ENCODE peak calls at places on chromosomes 13 and 19, in five cellular contexts. I, G, N, Z and A are unnamed samples.

GRCh38 chr19:38309615-38310278 is 5.7 kb downstream of the C19orf33 start:
- DNase-seq in I (no peak), G (no peak), N (no peak), Z (no peak), A (no peak)

GRCh38 chr13:109595466-109595865 is 190.9 kb downstream of the IRS2 start:
- DNase-seq in I (no peak), G (no peak), N (no peak), Z (no peak), A (no peak)

GRCh38 chr19:19171821-19172532 is 1.9 kb upstream of the MEF2B start:
- DNase-seq in I (no peak), G (no peak), N (no peak), Z (no peak), A (peak; percentile 76)

GRCh38 chr13:46402178-46402577 is 15.1 kb upstream of the RUBCNL start:
- DNase-seq in I (no peak), G (no peak), N (no peak), Z (no peak), A (no peak)

GRCh38 chr13:104641309-104641708 is 1575.1 kb upstream of the SLC10A2 start:
- DNase-seq in I (no peak), G (peak; percentile 72), N (no peak), Z (no peak), A (no peak)

GRCh38 chr13:74847966-74848365 is 634.0 kb downstream of the TBC1D4 start:
- DNase-seq in I (no peak), G (no peak), N (no peak), Z (no peak), A (no peak)

GRCh38 chr13:26465514-26465913 is 92.0 kb upstream of the WASF3 start:
- DNase-seq in I (peak; percentile 80), G (no peak), N (no peak), Z (no peak), A (no peak)

GRCh38 chr13:34967851-34968562 is 25.9 kb downstream of the NBEA start:
- DNase-seq in I (no peak), G (no peak), N (no peak), Z (no peak), A (no peak)

GRCh38 chr13:106104281-106104901 is 431.1 kb downstream of the EFNB2 start:
- DNase-seq in I (no peak), G (no peak), N (no peak), Z (no peak), A (no peak)

GRCh38 chr13:108943842-108944241 is 314.4 kb downstream of the MYO16 start:
- DNase-seq in I (no peak), G (no peak), N (no peak), Z (no peak), A (no peak)

DNA sequence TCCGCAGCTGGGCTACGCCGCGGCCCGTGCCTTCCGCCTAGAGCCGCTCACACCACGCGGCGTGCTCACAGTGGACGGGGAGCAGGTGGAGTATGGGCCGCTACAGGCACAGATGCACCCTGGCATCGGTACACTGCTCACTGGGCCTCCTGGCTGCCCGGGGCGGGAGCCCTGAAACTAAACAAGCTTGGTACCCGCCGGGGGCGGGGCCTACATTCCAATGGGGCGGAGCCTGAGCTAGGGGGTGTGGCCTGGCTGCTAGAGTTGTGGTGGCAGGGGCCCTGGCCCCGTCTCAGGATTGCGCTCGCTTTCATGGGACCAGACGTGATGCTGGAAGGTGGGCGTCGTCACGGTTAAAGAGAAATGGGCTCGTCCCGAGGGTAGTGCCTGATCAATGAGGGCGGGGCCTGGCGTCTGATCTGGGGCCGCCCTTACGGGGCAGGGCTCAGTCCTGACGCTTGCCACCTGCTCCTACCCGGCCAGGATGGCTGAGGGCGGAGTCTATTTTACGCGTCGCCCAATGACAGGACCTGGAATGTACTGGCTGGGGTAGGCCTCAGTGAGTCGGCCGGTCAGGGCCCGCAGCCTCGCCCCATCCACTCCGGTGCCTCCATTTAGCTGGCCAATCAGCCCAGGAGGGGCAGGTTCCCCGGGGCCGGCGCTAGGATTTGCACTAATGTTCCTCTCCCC is 7.4 kb downstream of the DBP start:
- DNase-seq in I (peak; percentile 75), G (peak; percentile 93), N (no peak), Z (peak; percentile 60), A (peak; percentile 88)
- TF ChIP-seq POLR2A in I (no peak), G (no peak), N (peak; percentile 8), Z (no peak), A (no peak)

GRCh38 chr13:80038371-80038770 is 302.6 kb downstream of the SPRY2 start:
- DNase-seq in I (no peak), G (no peak), N (no peak), Z (no peak), A (no peak)

GRCh38 chr13:80037505-80037888 is 303.4 kb downstream of the SPRY2 start:
- DNase-seq in I (no peak), G (no peak), N (no peak), Z (no peak), A (no peak)

GRCh38 chr13:80040977-80041310 is 300.0 kb downstream of the SPRY2 start:
- DNase-seq in I (no peak), G (no peak), N (no peak), Z (no peak), A (no peak)

GRCh38 chr13:80039000-80039399 is 301.9 kb downstream of the SPRY2 start:
- DNase-seq in I (no peak), G (no peak), N (no peak), Z (no peak), A (no peak)

GRCh38 chr13:80040219-80040976 is 300.5 kb downstream of the SPRY2 start:
- DNase-seq in I (no peak), G (no peak), N (no peak), Z (no peak), A (no peak)
- TF ChIP-seq POLR2A in I (no peak), G (no peak), N (no peak), Z (no peak), A (no peak)

GRCh38 chr19:30167206-30167903 is 204.8 kb upstream of the ZNF536 start:
- DNase-seq in I (no peak), G (no peak), N (no peak), Z (no peak), A (no peak)

GRCh38 chr19:30163663-30164062 is 208.5 kb upstream of the ZNF536 start:
- DNase-seq in I (peak; percentile 47), G (no peak), N (no peak), Z (no peak), A (no peak)

GRCh38 chr19:30167976-30168635 is 204.1 kb upstream of the ZNF536 start:
- DNase-seq in I (no peak), G (no peak), N (no peak), Z (no peak), A (no peak)

GRCh38 chr19:30162718-30163117 is 209.5 kb upstream of the ZNF536 start:
- DNase-seq in I (no peak), G (no peak), N (no peak), Z (no peak), A (no peak)

GRCh38 chr19:30165228-30165813 is 206.9 kb upstream of the ZNF536 start:
- DNase-seq in I (no peak), G (no peak), N (no peak), Z (no peak), A (no peak)
- TF ChIP-seq POLR2A in I (no peak), G (no peak), N (no peak), Z (no peak), A (no peak)

DNA sequence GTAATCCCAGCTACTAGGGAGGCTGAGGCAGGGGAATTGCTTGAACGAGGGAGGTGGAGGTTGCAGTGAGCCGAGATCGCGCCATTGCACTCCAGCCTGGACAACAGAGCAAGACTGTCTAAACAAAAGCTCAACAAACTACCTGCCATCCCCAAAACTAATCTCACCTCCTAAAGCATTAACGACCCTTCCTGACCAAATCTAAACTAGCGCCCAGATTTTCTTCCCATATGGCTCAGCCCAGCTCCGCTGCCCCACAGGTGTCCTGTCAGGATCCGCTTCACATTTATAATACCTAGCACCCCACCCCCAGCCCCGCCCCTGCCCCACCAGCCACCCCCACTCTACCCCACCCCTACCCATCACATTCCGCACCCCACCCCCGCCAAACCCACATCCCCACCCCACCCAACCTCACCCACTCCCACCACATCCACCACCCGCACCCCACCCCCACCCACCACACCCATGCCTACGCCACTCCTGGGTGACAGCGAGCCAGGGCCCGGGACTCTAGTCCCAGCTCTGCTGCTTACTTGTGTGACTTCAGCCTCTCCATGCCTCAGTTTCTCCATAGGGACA is 599 bp downstream of the C19orf12 start:
- DNase-seq in I (no peak), G (peak; percentile 42), N (no peak), Z (no peak), A (peak; percentile 39)
- TF ChIP-seq POLR2A in I (no peak), G (no peak), N (no peak), Z (no peak), A (no peak)

GRCh38 chr19:56080669-56081401 is 40.3 kb downstream of the ZNF787 start:
- DNase-seq in I (peak; percentile 82), G (peak; percentile 88), N (peak; percentile 57), Z (peak; percentile 45), A (peak; percentile 88)
- TF ChIP-seq POLR2A in I (no peak), G (no peak), N (no peak), Z (no peak), A (no peak)

GRCh38 chr19:39970674-39971379 is at the start of gene PSMC4:
- DNase-seq in I (peak; percentile 99), G (peak; percentile 98), N (peak; percentile 93), Z (peak; percentile 96), A (peak; percentile 99)
- TF ChIP-seq POLR2A in I (peak; percentile 42), G (peak; percentile 61), N (peak; percentile 87), Z (peak; percentile 88), A (peak; percentile 92)

DNA sequence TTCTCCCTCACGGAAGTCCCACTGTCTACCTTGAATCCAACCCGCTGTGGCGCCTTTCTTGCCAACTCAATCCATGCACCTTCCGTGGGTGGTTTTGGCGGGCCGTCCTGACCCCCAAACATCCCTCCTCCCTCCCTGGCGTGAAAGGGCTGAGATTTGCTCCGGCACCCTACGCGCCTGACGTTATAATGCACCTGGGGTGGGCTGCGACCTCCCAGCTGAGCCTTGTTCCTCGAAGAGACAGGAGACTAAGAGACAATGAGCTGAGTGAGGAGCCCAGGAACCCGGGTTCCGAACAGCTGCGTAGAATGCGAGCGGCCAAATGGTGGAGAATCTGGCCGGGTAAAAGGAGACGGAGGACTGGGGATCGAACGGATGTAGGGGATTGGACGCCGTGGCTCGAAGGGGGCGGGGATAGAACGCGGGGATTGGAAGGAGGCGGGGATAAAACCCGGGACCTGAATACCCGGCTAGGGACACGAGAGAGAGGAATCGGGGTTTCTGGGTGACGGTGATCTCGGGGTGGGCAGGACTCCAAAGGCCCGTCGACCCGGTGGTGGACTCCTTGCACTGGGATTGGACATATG is at the start of gene CPT1C:
- DNase-seq in I (peak; percentile 83), G (peak; percentile 81), N (peak; percentile 47), Z (peak; percentile 87), A (no peak)
- TF ChIP-seq POLR2A in I (no peak), G (peak; percentile 36), N (peak; percentile 31), Z (peak; percentile 62), A (no peak)

DNA sequence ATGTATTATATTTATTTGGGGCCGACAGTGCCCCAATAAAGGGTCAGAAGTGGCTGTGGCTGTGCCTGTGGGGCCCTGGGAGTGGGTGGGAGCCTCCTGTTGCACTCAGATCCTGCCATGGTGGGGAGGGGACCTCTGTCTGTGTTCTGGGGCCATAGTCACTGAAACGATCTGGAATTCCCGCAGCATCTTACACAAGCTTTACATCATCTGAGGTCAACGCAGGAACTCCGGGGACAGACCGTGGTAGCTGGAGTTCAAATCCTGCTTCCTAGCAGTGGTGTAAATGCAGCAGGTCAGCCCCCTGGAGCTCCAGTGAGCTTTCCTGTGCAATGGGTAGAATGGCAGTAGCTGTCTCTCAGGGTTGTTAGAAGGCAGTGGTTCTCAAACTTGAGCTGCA is 3.9 kb upstream of the SCN1B start:
- DNase-seq in I (no peak), G (no peak), N (no peak), Z (no peak), A (no peak)
- TF ChIP-seq POLR2A in I (no peak), G (no peak), N (no peak), Z (no peak), A (no peak)